ENCODE peak calls at places on chromosomes 3 and 15, in eight cellular contexts. One of them, this sample, is unnamed. For H3K4me1 and H3K36me3, the result is how much of the 10 kb centered on the place peaks cover.

GRCh38 chr3:70726096-70726745 is 413.8 kb upstream of the MDFIC2 start:
- DNase-seq in uterus: no peak
- DNase-seq in fibroblast of lung: no peak
- DNase-seq in ovary: no peak
- DNase-seq in ascending aorta: no peak
- DNase-seq in mucosa of descending colon: no peak
- DNase-seq in mesenchymal stem cell: peak
- DNase-seq in neural progenitor cell: no peak
- DNase-seq in this sample: peak

GRCh38 chr3:193708270-193708669 is 115.3 kb downstream of the OPA1 start:
- DNase-seq in uterus: no peak
- DNase-seq in fibroblast of lung: no peak
- DNase-seq in ovary: no peak
- DNase-seq in ascending aorta: no peak
- DNase-seq in mucosa of descending colon: no peak
- DNase-seq in mesenchymal stem cell: no peak
- DNase-seq in neural progenitor cell: no peak
- DNase-seq in this sample: no peak

GRCh38 chr3:42894693-42895092 is 11.2 kb upstream of the ZNF662 start:
- DNase-seq in uterus: no peak
- DNase-seq in fibroblast of lung: no peak
- DNase-seq in ovary: no peak
- DNase-seq in ascending aorta: no peak
- DNase-seq in mucosa of descending colon: no peak
- DNase-seq in mesenchymal stem cell: no peak
- DNase-seq in neural progenitor cell: no peak
- DNase-seq in this sample: no peak

GRCh38 chr3:32685604-32686185 is 707 bp downstream of the CNOT10 start:
- DNase-seq in uterus: no peak
- DNase-seq in fibroblast of lung: peak
- DNase-seq in ovary: no peak
- DNase-seq in ascending aorta: no peak
- DNase-seq in mucosa of descending colon: peak
- DNase-seq in mesenchymal stem cell: no peak
- DNase-seq in neural progenitor cell: no peak
- DNase-seq in this sample: no peak

GRCh38 chr15:81410318-81410753 is 36.3 kb upstream of the TMC3 start:
- DNase-seq in uterus: peak
- DNase-seq in fibroblast of lung: peak
- DNase-seq in ovary: no peak
- DNase-seq in ascending aorta: no peak
- DNase-seq in mucosa of descending colon: no peak
- DNase-seq in mesenchymal stem cell: peak
- DNase-seq in neural progenitor cell: peak
- DNase-seq in this sample: peak

GRCh38 chr3:189999718-190000117 is 121.0 kb downstream of the P3H2 start:
- DNase-seq in uterus: no peak
- DNase-seq in fibroblast of lung: no peak
- DNase-seq in ovary: no peak
- DNase-seq in ascending aorta: no peak
- DNase-seq in mucosa of descending colon: no peak
- DNase-seq in mesenchymal stem cell: no peak
- DNase-seq in neural progenitor cell: no peak
- DNase-seq in this sample: no peak

GRCh38 chr3:61663728-61664492 is 102.5 kb downstream of the PTPRG start:
- DNase-seq in uterus: no peak
- DNase-seq in fibroblast of lung: peak
- DNase-seq in ovary: no peak
- DNase-seq in ascending aorta: no peak
- DNase-seq in mucosa of descending colon: no peak
- DNase-seq in mesenchymal stem cell: peak
- DNase-seq in neural progenitor cell: peak
- DNase-seq in this sample: peak

GRCh38 chr3:129975332-129976090 is 991 bp downstream of the TRH start:
- DNase-seq in uterus: no peak
- DNase-seq in fibroblast of lung: no peak
- DNase-seq in ovary: peak
- DNase-seq in ascending aorta: no peak
- DNase-seq in mucosa of descending colon: no peak
- DNase-seq in mesenchymal stem cell: no peak
- DNase-seq in neural progenitor cell: peak
- DNase-seq in this sample: peak

GRCh38 chr15:43144512-43144911 is 11.1 kb downstream of the TMEM62 start:
- DNase-seq in uterus: no peak
- DNase-seq in fibroblast of lung: no peak
- DNase-seq in ovary: no peak
- DNase-seq in ascending aorta: no peak
- DNase-seq in mucosa of descending colon: no peak
- DNase-seq in mesenchymal stem cell: no peak
- DNase-seq in neural progenitor cell: no peak
- DNase-seq in this sample: no peak

GRCh38 chr3:194310516-194310915 is 40.6 kb downstream of the CPN2 start:
- DNase-seq in uterus: no peak
- DNase-seq in fibroblast of lung: no peak
- DNase-seq in ovary: no peak
- DNase-seq in ascending aorta: no peak
- DNase-seq in mucosa of descending colon: no peak
- DNase-seq in mesenchymal stem cell: no peak
- DNase-seq in neural progenitor cell: no peak
- DNase-seq in this sample: no peak

GRCh38 chr3:188513662-188514328 is 359.8 kb downstream of the LPP start:
- DNase-seq in uterus: no peak
- DNase-seq in fibroblast of lung: no peak
- DNase-seq in ovary: no peak
- DNase-seq in ascending aorta: no peak
- DNase-seq in mucosa of descending colon: no peak
- DNase-seq in mesenchymal stem cell: no peak
- DNase-seq in neural progenitor cell: no peak
- DNase-seq in this sample: no peak

GRCh38 chr3:64361962-64362735 is 136.9 kb upstream of the PRICKLE2 start:
- DNase-seq in uterus: no peak
- DNase-seq in fibroblast of lung: no peak
- DNase-seq in ovary: no peak
- DNase-seq in ascending aorta: no peak
- DNase-seq in mucosa of descending colon: no peak
- DNase-seq in mesenchymal stem cell: peak
- DNase-seq in neural progenitor cell: no peak
- DNase-seq in this sample: no peak

GRCh38 chr3:196501316-196502064 is 2.1 kb downstream of the RNF168 start:
- DNase-seq in uterus: no peak
- DNase-seq in fibroblast of lung: peak
- DNase-seq in ovary: no peak
- DNase-seq in ascending aorta: no peak
- DNase-seq in mucosa of descending colon: peak
- DNase-seq in mesenchymal stem cell: peak
- DNase-seq in neural progenitor cell: peak
- DNase-seq in this sample: peak

GRCh38 chr3:7288133-7288532 is 427.2 kb downstream of the GRM7 start:
- DNase-seq in uterus: no peak
- DNase-seq in fibroblast of lung: no peak
- DNase-seq in ovary: no peak
- DNase-seq in ascending aorta: no peak
- DNase-seq in mucosa of descending colon: no peak
- DNase-seq in mesenchymal stem cell: no peak
- DNase-seq in neural progenitor cell: no peak
- DNase-seq in this sample: no peak

GRCh38 chr3:125150525-125151436 is 61.8 kb downstream of the SLC12A8 start:
- DNase-seq in uterus: no peak
- DNase-seq in fibroblast of lung: peak
- DNase-seq in ovary: no peak
- DNase-seq in ascending aorta: no peak
- DNase-seq in mucosa of descending colon: no peak
- DNase-seq in mesenchymal stem cell: no peak
- DNase-seq in neural progenitor cell: peak
- DNase-seq in this sample: no peak

GRCh38 chr3:171173732-171174131 is 147.2 kb upstream of the SLC2A2 start:
- DNase-seq in uterus: no peak
- DNase-seq in fibroblast of lung: peak
- DNase-seq in ovary: no peak
- DNase-seq in ascending aorta: no peak
- DNase-seq in mucosa of descending colon: no peak
- DNase-seq in mesenchymal stem cell: peak
- DNase-seq in neural progenitor cell: peak
- DNase-seq in this sample: no peak

GRCh38 chr3:131972550-131972949 is 62.3 kb downstream of the CPNE4 start:
- DNase-seq in uterus: no peak
- DNase-seq in fibroblast of lung: no peak
- DNase-seq in ovary: no peak
- DNase-seq in ascending aorta: no peak
- DNase-seq in mucosa of descending colon: no peak
- DNase-seq in mesenchymal stem cell: no peak
- DNase-seq in neural progenitor cell: no peak
- DNase-seq in this sample: no peak

GRCh38 chr3:197339841-197340520 is 41.6 kb upstream of the DLG1 start:
- DNase-seq in uterus: no peak
- DNase-seq in fibroblast of lung: no peak
- DNase-seq in ovary: no peak
- DNase-seq in ascending aorta: no peak
- DNase-seq in mucosa of descending colon: peak
- DNase-seq in mesenchymal stem cell: peak
- DNase-seq in neural progenitor cell: no peak
- DNase-seq in this sample: peak

GRCh38 chr3:18740631-18741583 is 315.8 kb upstream of the SATB1 start:
- DNase-seq in uterus: no peak
- DNase-seq in fibroblast of lung: no peak
- DNase-seq in ovary: no peak
- DNase-seq in ascending aorta: no peak
- DNase-seq in mucosa of descending colon: no peak
- DNase-seq in mesenchymal stem cell: no peak
- DNase-seq in neural progenitor cell: no peak
- DNase-seq in this sample: no peak
- H3K4me1 ChIP-seq in uterus: under half
- H3K4me1 ChIP-seq in fibroblast of lung: under half
- H3K4me1 ChIP-seq in ovary: under half
- H3K4me1 ChIP-seq in ascending aorta: under half
- H3K4me1 ChIP-seq in mucosa of descending colon: under half
- H3K4me1 ChIP-seq in mesenchymal stem cell: under half
- H3K4me1 ChIP-seq in neural progenitor cell: under half
- H3K4me1 ChIP-seq in this sample: under half

DNA sequence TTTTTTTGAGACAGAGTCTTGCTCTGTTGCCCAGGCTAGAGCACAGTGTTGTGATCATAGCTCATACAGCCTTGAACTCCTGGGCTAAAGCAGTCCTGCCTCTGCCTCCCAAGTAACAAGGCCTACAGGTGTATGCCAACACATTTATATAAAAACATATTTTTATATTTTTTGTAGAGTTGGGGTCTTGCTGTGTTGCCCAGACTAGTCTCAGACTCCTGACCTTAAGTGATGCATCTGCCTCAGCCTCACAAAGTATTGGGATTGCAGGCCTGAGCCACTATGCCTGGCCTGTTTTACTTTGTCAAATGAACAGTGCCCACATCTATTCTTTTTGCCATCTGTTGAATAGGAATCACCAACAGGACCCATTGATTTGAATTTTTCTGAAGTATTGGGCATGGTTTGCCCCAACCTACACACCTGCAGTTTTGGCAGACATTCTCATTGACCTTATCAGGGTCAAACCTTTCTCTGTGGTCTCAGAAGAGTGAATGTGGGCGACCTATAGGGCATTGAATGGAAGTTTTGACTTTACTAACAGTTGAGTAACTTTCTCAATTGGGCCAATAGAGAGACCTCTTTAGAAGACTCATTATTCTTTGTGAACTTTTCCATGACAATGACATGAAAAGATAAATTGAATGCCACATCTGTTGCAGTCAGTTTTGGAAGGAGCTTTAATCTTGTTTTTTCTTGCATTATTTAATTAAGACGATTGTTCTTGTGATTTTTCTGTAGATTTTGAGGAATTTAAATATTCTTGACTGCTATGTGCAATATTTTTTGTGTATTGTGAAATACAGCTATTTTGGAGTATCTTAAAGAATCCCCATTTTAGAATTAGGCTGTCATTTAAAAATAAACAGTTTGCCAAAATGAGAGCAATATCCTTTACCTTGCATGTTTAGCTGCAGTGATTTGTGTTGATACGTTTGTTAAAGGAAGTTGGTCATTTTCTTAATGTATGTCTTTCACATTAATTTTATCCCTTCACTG is 2.7 kb downstream of the IREB2 start:
- DNase-seq in uterus: no peak
- DNase-seq in fibroblast of lung: no peak
- DNase-seq in ovary: no peak
- DNase-seq in ascending aorta: no peak
- DNase-seq in mucosa of descending colon: no peak
- DNase-seq in mesenchymal stem cell: no peak
- DNase-seq in neural progenitor cell: no peak
- DNase-seq in this sample: peak
- H3K36me3 ChIP-seq in uterus: under half
- H3K36me3 ChIP-seq in fibroblast of lung: under half
- H3K36me3 ChIP-seq in ovary: under half
- H3K36me3 ChIP-seq in ascending aorta: under half
- H3K36me3 ChIP-seq in mucosa of descending colon: under half
- H3K36me3 ChIP-seq in mesenchymal stem cell: half or more
- H3K36me3 ChIP-seq in neural progenitor cell: under half
- H3K36me3 ChIP-seq in this sample: half or more

GRCh38 chr3:119628816-119629445 is 31.2 kb downstream of the PLA1A start:
- DNase-seq in uterus: peak
- DNase-seq in fibroblast of lung: peak
- DNase-seq in ovary: no peak
- DNase-seq in ascending aorta: no peak
- DNase-seq in mucosa of descending colon: no peak
- DNase-seq in mesenchymal stem cell: no peak
- DNase-seq in neural progenitor cell: no peak
- DNase-seq in this sample: peak

GRCh38 chr3:119630562-119631329 is 29.6 kb downstream of the POPDC2 start:
- DNase-seq in uterus: peak
- DNase-seq in fibroblast of lung: peak
- DNase-seq in ovary: peak
- DNase-seq in ascending aorta: no peak
- DNase-seq in mucosa of descending colon: no peak
- DNase-seq in mesenchymal stem cell: peak
- DNase-seq in neural progenitor cell: no peak
- DNase-seq in this sample: peak

GRCh38 chr3:119630119-119630518 is 30.3 kb downstream of the POPDC2 start:
- DNase-seq in uterus: no peak
- DNase-seq in fibroblast of lung: no peak
- DNase-seq in ovary: no peak
- DNase-seq in ascending aorta: no peak
- DNase-seq in mucosa of descending colon: no peak
- DNase-seq in mesenchymal stem cell: no peak
- DNase-seq in neural progenitor cell: no peak
- DNase-seq in this sample: no peak

GRCh38 chr3:119627461-119627860 is 29.8 kb downstream of the PLA1A start:
- DNase-seq in uterus: no peak
- DNase-seq in fibroblast of lung: no peak
- DNase-seq in ovary: peak
- DNase-seq in ascending aorta: no peak
- DNase-seq in mucosa of descending colon: no peak
- DNase-seq in mesenchymal stem cell: no peak
- DNase-seq in neural progenitor cell: peak
- DNase-seq in this sample: no peak

GRCh38 chr3:119628390-119628789 is 30.7 kb downstream of the PLA1A start:
- DNase-seq in uterus: no peak
- DNase-seq in fibroblast of lung: no peak
- DNase-seq in ovary: no peak
- DNase-seq in ascending aorta: no peak
- DNase-seq in mucosa of descending colon: no peak
- DNase-seq in mesenchymal stem cell: no peak
- DNase-seq in neural progenitor cell: no peak
- DNase-seq in this sample: no peak
- H3K4me1 ChIP-seq in uterus: under half
- H3K4me1 ChIP-seq in fibroblast of lung: under half
- H3K4me1 ChIP-seq in ovary: under half
- H3K4me1 ChIP-seq in ascending aorta: half or more
- H3K4me1 ChIP-seq in mucosa of descending colon: under half
- H3K4me1 ChIP-seq in mesenchymal stem cell: under half
- H3K4me1 ChIP-seq in neural progenitor cell: under half
- H3K4me1 ChIP-seq in this sample: under half

GRCh38 chr15:63556246-63556645 is 40.9 kb upstream of the FBXL22 start:
- DNase-seq in uterus: no peak
- DNase-seq in fibroblast of lung: no peak
- DNase-seq in ovary: no peak
- DNase-seq in ascending aorta: no peak
- DNase-seq in mucosa of descending colon: no peak
- DNase-seq in mesenchymal stem cell: no peak
- DNase-seq in neural progenitor cell: no peak
- DNase-seq in this sample: no peak
- H3K36me3 ChIP-seq in uterus: under half
- H3K36me3 ChIP-seq in fibroblast of lung: under half
- H3K36me3 ChIP-seq in ovary: under half
- H3K36me3 ChIP-seq in ascending aorta: under half
- H3K36me3 ChIP-seq in mucosa of descending colon: under half
- H3K36me3 ChIP-seq in mesenchymal stem cell: under half
- H3K36me3 ChIP-seq in neural progenitor cell: under half
- H3K36me3 ChIP-seq in this sample: under half